ENCODE peak calls at places on chromosome 22, in five cellular contexts. H, A, P, B and G are unnamed samples.

GRCh38 chr22:48279465-48279765 is 1517.0 kb downstream of the TBC1D22A start:
- DNase-seq in H (no peak), A (no peak), P (no peak), B (no peak), G (no peak)

GRCh38 chr22:50396751-50397370 is 53.7 kb downstream of the PPP6R2 start:
- DNase-seq in H (no peak), A (no peak), P (no peak), B (no peak), G (no peak)

GRCh38 chr22:47190957-47191323 is 428.5 kb downstream of the TBC1D22A start:
- DNase-seq in H (no peak), A (no peak), P (no peak), B (no peak), G (no peak)

GRCh38 chr22:32926600-32926999 is 125.1 kb downstream of the TIMP3 start:
- DNase-seq in H (peak; percentile 11), A (no peak), P (peak; percentile 59), B (no peak), G (no peak)

GRCh38 chr22:47796128-47796908 is 1033.9 kb downstream of the TBC1D22A start:
- DNase-seq in H (no peak), A (no peak), P (no peak), B (no peak), G (no peak)

GRCh38 chr22:32044913-32045312 is 1.9 kb downstream of the SLC5A1 start:
- DNase-seq in H (no peak), A (peak; percentile 79), P (no peak), B (peak; percentile 47), G (no peak)

GRCh38 chr22:36470994-36471331 is 10.5 kb downstream of the TXN2 start:
- DNase-seq in H (no peak), A (no peak), P (no peak), B (no peak), G (no peak)

GRCh38 chr22:37174964-37175363 is 13.1 kb downstream of the C1QTNF6 start:
- DNase-seq in H (no peak), A (no peak), P (no peak), B (no peak), G (no peak)

GRCh38 chr22:34111210-34111824 is 191.0 kb upstream of the LARGE1 start:
- DNase-seq in H (peak; percentile 0), A (no peak), P (peak; percentile 45), B (peak; percentile 1), G (no peak)